ENCODE peak calls at places on chromosomes 3 and 15, in ten cellular contexts. J is activated naive CD4-positive, alpha-beta T cell treated with anti-CD3 and anti-CD28 coated beads, Interleukin-2, amount 10 ng/mL, durations not matched to agents 7 days and 5 days; Y is CD8-positive, alpha-beta memory T cell; P is GM13977; V is kidney tubule cell; B is GM06990; O is T-helper 2 cell; D is COR-L47; S is NCI-H2171; K is iPS-NIHi11. H is an unnamed sample.

GRCh38 chr3:123258811-123259420 is 57.2 kb downstream of the SEC22A start:
- DNase-seq in Y (no peak), P (no peak), D (peak), S (peak), K (no peak), O (no peak), B (no peak), J (no peak), V (peak), H (peak)

GRCh38 chr15:85691350-85692240 is 103.1 kb downstream of the KLHL25 start:
- DNase-seq in P (no peak), V (peak), D (no peak), B (peak), O (no peak), S (no peak), J (peak), Y (no peak), K (no peak), H (no peak)

GRCh38 chr3:32443471-32443870 is 51.8 kb downstream of the CMTM7 start:
- DNase-seq in J (no peak), B (no peak), V (peak), K (no peak), Y (no peak), D (no peak), P (no peak), O (no peak), S (no peak), H (no peak)

GRCh38 chr15:41893422-41894250 is at the start of gene SPTBN5:
- DNase-seq in S (no peak), O (no peak), B (no peak), J (no peak), V (no peak), K (no peak), D (no peak), P (peak), Y (no peak), H (no peak)

GRCh38 chr3:177686671-177687070 is 489.4 kb upstream of the TBL1XR1 start:
- DNase-seq in O (no peak), V (no peak), S (no peak), D (no peak), Y (no peak), B (no peak), P (no peak), K (no peak), J (no peak), H (no peak)

GRCh38 chr3:173938159-173938558 is 540.6 kb downstream of the NLGN1 start:
- DNase-seq in Y (no peak), J (no peak), D (peak), K (no peak), O (no peak), B (no peak), S (no peak), V (peak), P (no peak), H (peak)

GRCh38 chr3:12984023-12984823 is 89.0 kb downstream of the IQSEC1 start:
- DNase-seq in D (peak), S (no peak), B (no peak), P (peak), Y (no peak), O (no peak), J (peak), K (peak), V (peak), H (no peak)

GRCh38 chr3:184259878-184260570 is 1.3 kb downstream of the CAMK2N2 start:
- DNase-seq in D (no peak), P (peak), Y (peak), S (no peak), B (no peak), O (no peak), J (peak), K (peak), V (peak), H (no peak)

GRCh38 chr3:126424039-126424717 is 29.5 kb downstream of the CFAP100 start:
- DNase-seq in S (no peak), J (no peak), Y (no peak), O (no peak), K (no peak), P (no peak), D (no peak), B (no peak), V (no peak), H (no peak)

GRCh38 chr15:73957276-73957675 is 31.0 kb downstream of the LOXL1 start:
- DNase-seq in J (no peak), S (no peak), K (no peak), V (peak), P (no peak), B (no peak), Y (no peak), D (no peak), O (no peak), H (no peak)

GRCh38 chr15:63852407-63852806 is 18.7 kb upstream of the HERC1 start:
- DNase-seq in B (no peak), D (no peak), V (no peak), J (no peak), O (no peak), Y (no peak), S (no peak), K (no peak), P (no peak), H (no peak)

GRCh38 chr15:71224024-71224423 is 108.8 kb downstream of the THSD4 start:
- DNase-seq in K (no peak), D (no peak), Y (no peak), V (no peak), B (no peak), P (no peak), O (no peak), J (no peak), S (no peak), H (no peak)

GRCh38 chr3:13622356-13622755 is 73.4 kb downstream of the FBLN2 start:
- DNase-seq in P (no peak), J (no peak), B (no peak), V (no peak), D (no peak), S (no peak), Y (no peak), K (no peak), O (no peak), H (no peak)

GRCh38 chr3:19147905-19148767 is at the start of gene KCNH8:
- DNase-seq in B (peak), K (peak), O (no peak), V (peak), Y (no peak), J (peak), S (no peak), D (peak), P (peak), H (no peak)

GRCh38 chr15:81809543-81809942 is 236.3 kb downstream of the MEX3B start:
- DNase-seq in B (no peak), Y (no peak), D (peak), K (peak), O (no peak), V (peak), S (peak), P (no peak), J (no peak), H (no peak)

GRCh38 chr15:99450896-99451358 is 114.9 kb upstream of the MEF2A start:
- DNase-seq in B (peak), V (peak), O (no peak), S (no peak), P (no peak), Y (no peak), J (peak), D (peak), K (no peak), H (no peak)

GRCh38 chr3:32758375-32758753 is 59.4 kb upstream of the TRIM71 start:
- DNase-seq in Y (no peak), O (no peak), D (no peak), V (no peak), J (no peak), B (no peak), K (no peak), P (no peak), S (no peak), H (no peak)

GRCh38 chr15:90412356-90413194 is 24.5 kb downstream of the IQGAP1 start:
- DNase-seq in V (peak), J (peak), Y (no peak), K (peak), D (no peak), P (peak), B (no peak), S (no peak), O (no peak), H (no peak)

GRCh38 chr15:73599934-73600333 is 33.3 kb downstream of the NPTN start:
- DNase-seq in D (no peak), K (no peak), S (no peak), V (peak), B (no peak), P (no peak), Y (no peak), J (no peak), O (no peak), H (peak)

GRCh38 chr3:143832433-143832832 is 15.8 kb downstream of the SLC9A9 start:
- DNase-seq in K (no peak), S (no peak), O (no peak), V (peak), J (no peak), Y (no peak), P (no peak), D (no peak), B (peak), H (peak)

GRCh38 chr3:130250982-130251381 is 94.5 kb upstream of the COL6A5 start:
- DNase-seq in D (no peak), K (no peak), S (no peak), J (no peak), V (no peak), P (no peak), O (no peak), B (no peak), Y (no peak), H (no peak)

GRCh38 chr15:29208352-29208751 is 61.3 kb downstream of the NSMCE3 start:
- DNase-seq in S (peak), K (no peak), B (no peak), O (no peak), Y (no peak), V (peak), D (peak), J (peak), P (no peak), H (no peak)

GRCh38 chr3:33773627-33774026 is 24.8 kb upstream of the PDCD6IP start:
- DNase-seq in Y (no peak), D (no peak), O (no peak), V (no peak), B (no peak), J (no peak), K (no peak), P (no peak), S (no peak), H (no peak)

GRCh38 chr15:64807051-64807749 is 18.2 kb downstream of the PIF1 start:
- DNase-seq in V (no peak), O (no peak), S (no peak), D (no peak), J (no peak), Y (no peak), K (peak), B (no peak), P (no peak), H (no peak)

GRCh38 chr3:39166134-39166710 is 12.8 kb upstream of the CSRNP1 start:
- DNase-seq in D (no peak), Y (no peak), P (no peak), J (no peak), S (no peak), B (no peak), K (no peak), O (no peak), V (peak), H (no peak)

GRCh38 chr15:69664572-69665326 is 212.1 kb downstream of the RPLP1 start:
- DNase-seq in J (no peak), V (peak), S (peak), O (no peak), P (no peak), B (no peak), Y (no peak), D (peak), K (no peak), H (no peak)

GRCh38 chr15:88454231-88454630 is 13.0 kb downstream of the MRPL46 start:
- DNase-seq in P (no peak), V (peak), Y (no peak), S (no peak), O (no peak), J (no peak), B (no peak), K (no peak), D (no peak), H (no peak)

GRCh38 chr3:183515968-183516851 is 39.3 kb downstream of the KLHL6 start:
- DNase-seq in Y (peak), J (peak), P (peak), K (no peak), S (no peak), O (no peak), D (no peak), V (no peak), B (peak), H (no peak)

GRCh38 chr3:126161309-126161708 is 19.1 kb downstream of the ALDH1L1 start:
- DNase-seq in V (no peak), S (no peak), J (no peak), Y (no peak), D (no peak), B (no peak), K (no peak), P (no peak), O (no peak), H (no peak)

GRCh38 chr3:42830437-42831320 is 21.4 kb downstream of the ACKR2 start:
- DNase-seq in V (peak), D (peak), P (no peak), Y (no peak), K (peak), J (no peak), O (no peak), B (no peak), S (no peak), H (no peak)

GRCh38 chr15:65819563-65819960 is 27.5 kb upstream of the DENND4A start:
- DNase-seq in S (no peak), D (no peak), O (no peak), P (no peak), K (no peak), Y (no peak), B (no peak), J (no peak), V (no peak), H (no peak)

GRCh38 chr3:193827039-193827669 is 234.1 kb downstream of the OPA1 start:
- DNase-seq in J (no peak), Y (no peak), K (no peak), P (no peak), V (no peak), O (no peak), D (no peak), S (no peak), B (no peak), H (no peak)

GRCh38 chr3:149368201-149368849 is 9.1 kb downstream of the TM4SF1 start:
- DNase-seq in J (no peak), O (no peak), D (no peak), K (no peak), P (no peak), V (peak), S (no peak), B (no peak), Y (no peak), H (no peak)

GRCh38 chr3:39260957-39261356 is 18.9 kb downstream of the CX3CR1 start:
- DNase-seq in K (peak), S (no peak), V (peak), J (peak), D (no peak), O (no peak), P (peak), Y (peak), B (peak), H (peak)

GRCh38 chr3:6785726-6786125 is 75.2 kb upstream of the GRM7 start:
- DNase-seq in V (peak), B (no peak), J (no peak), D (no peak), P (no peak), S (no peak), Y (no peak), K (no peak), O (no peak), H (no peak)

GRCh38 chr3:13657660-13658435 is 108.9 kb downstream of the FBLN2 start:
- DNase-seq in Y (peak), K (peak), D (peak), J (peak), P (peak), B (peak), O (peak), S (no peak), V (peak), H (no peak)

GRCh38 chr3:126521122-126521891 is 2.6 kb upstream of the CHST13 start:
- DNase-seq in P (no peak), K (no peak), B (no peak), J (no peak), V (no peak), O (no peak), D (no peak), S (peak), Y (no peak), H (no peak)

GRCh38 chr3:66763294-66763693 is 234.8 kb upstream of the KBTBD8 start:
- DNase-seq in J (no peak), O (no peak), D (no peak), V (no peak), K (no peak), S (no peak), B (no peak), Y (no peak), P (no peak), H (no peak)